ENCODE peak calls at places on chromosomes 5 and 9, in five cellular contexts. One of them, this sample, is unnamed.

GRCh38 chr5:150500905-150501304 is 7.0 kb upstream of the NDST1 start:
- DNase-seq in adrenal gland: no peak
- DNase-seq in MM.1S: no peak
- DNase-seq in tibial artery: no peak
- DNase-seq in stomach: no peak
- DNase-seq in this sample: no peak

GRCh38 chr5:54180616-54181015 is 129.8 kb downstream of the ARL15 start:
- DNase-seq in adrenal gland: no peak
- DNase-seq in MM.1S: no peak
- DNase-seq in tibial artery: no peak
- DNase-seq in stomach: no peak
- DNase-seq in this sample: no peak

GRCh38 chr9:129557192-129558036 is 63.5 kb downstream of the C9orf50 start:
- DNase-seq in adrenal gland: no peak
- DNase-seq in MM.1S: no peak
- DNase-seq in tibial artery: no peak
- DNase-seq in stomach: peak; percentile 47
- DNase-seq in this sample: no peak

GRCh38 chr5:72569423-72569939 is 62.3 kb upstream of the ZNF366 start:
- DNase-seq in adrenal gland: no peak
- DNase-seq in MM.1S: no peak
- DNase-seq in tibial artery: no peak
- DNase-seq in stomach: no peak
- DNase-seq in this sample: no peak

GRCh38 chr5:51387854-51388320 is 4.6 kb downstream of the ISL1 start:
- DNase-seq in adrenal gland: peak; percentile 62
- DNase-seq in MM.1S: no peak
- DNase-seq in tibial artery: no peak
- DNase-seq in stomach: peak; percentile 52
- DNase-seq in this sample: no peak

GRCh38 chr5:92907914-92908606 is 673.0 kb downstream of the NR2F1-AS1 start:
- DNase-seq in adrenal gland: no peak
- DNase-seq in MM.1S: peak; percentile 91
- DNase-seq in tibial artery: no peak
- DNase-seq in stomach: no peak
- DNase-seq in this sample: no peak

GRCh38 chr9:98975838-98976237 is 32.1 kb downstream of the COL15A1 start:
- DNase-seq in adrenal gland: no peak
- DNase-seq in MM.1S: no peak
- DNase-seq in tibial artery: no peak
- DNase-seq in stomach: no peak
- DNase-seq in this sample: no peak

GRCh38 chr5:68661237-68661636 is 432.6 kb upstream of the SLC30A5 start:
- DNase-seq in adrenal gland: no peak
- DNase-seq in MM.1S: no peak
- DNase-seq in tibial artery: no peak
- DNase-seq in stomach: peak; percentile 38
- DNase-seq in this sample: no peak

GRCh38 chr9:137551656-137552534 is at the start of gene MRPL41:
- DNase-seq in adrenal gland: peak; percentile 94
- DNase-seq in MM.1S: peak; percentile 93
- DNase-seq in tibial artery: peak; percentile 94
- DNase-seq in stomach: peak; percentile 95
- DNase-seq in this sample: no peak

GRCh38 chr5:181281077-181281983 is 20.4 kb upstream of the TRIM52 start:
- DNase-seq in adrenal gland: no peak
- DNase-seq in MM.1S: no peak
- DNase-seq in tibial artery: no peak
- DNase-seq in stomach: no peak
- DNase-seq in this sample: no peak
- H3K27ac ChIP-seq in adrenal gland: no peak overlapping the region
- H3K27ac ChIP-seq in MM.1S: no peak overlapping the region
- H3K27ac ChIP-seq in tibial artery: no peak overlapping the region
- H3K27ac ChIP-seq in stomach: no peak overlapping the region
- H3K27ac ChIP-seq in this sample: no peak overlapping the region

GRCh38 chr9:125752070-125752628 is 5.0 kb downstream of the PBX3 start:
- DNase-seq in adrenal gland: no peak
- DNase-seq in MM.1S: no peak
- DNase-seq in tibial artery: no peak
- DNase-seq in stomach: no peak
- DNase-seq in this sample: no peak
- H3K27ac ChIP-seq in adrenal gland: no peak overlapping the region
- H3K27ac ChIP-seq in MM.1S: no peak overlapping the region
- H3K27ac ChIP-seq in tibial artery: no peak overlapping the region
- H3K27ac ChIP-seq in stomach: no peak overlapping the region
- H3K27ac ChIP-seq in this sample: no peak overlapping the region

DNA sequence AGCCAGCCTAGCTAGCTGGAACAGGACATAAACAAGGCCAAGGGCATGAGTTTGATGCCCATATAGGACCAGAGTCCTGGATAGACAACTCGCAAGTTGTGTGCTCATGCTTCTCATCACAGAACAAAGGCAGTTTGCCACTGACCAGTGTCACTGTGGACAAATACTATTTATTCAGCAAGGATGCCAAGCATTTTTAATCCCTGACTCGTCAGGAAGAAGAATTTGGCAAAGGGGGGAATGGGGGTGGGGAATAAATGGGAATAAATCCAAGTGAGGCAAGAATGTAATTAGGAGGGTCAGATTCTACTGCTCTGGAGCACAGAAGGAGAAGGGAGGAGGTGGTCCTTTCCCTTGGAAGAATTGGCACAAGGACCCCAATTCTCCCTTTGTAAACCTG is 46.8 kb upstream of the ANKRD55 start:
- DNase-seq in adrenal gland: peak; percentile 68
- DNase-seq in MM.1S: no peak
- DNase-seq in tibial artery: no peak
- DNase-seq in stomach: no peak
- DNase-seq in this sample: no peak
- H3K27ac ChIP-seq in adrenal gland: peak overlapping the region; percentile 29
- H3K27ac ChIP-seq in MM.1S: no peak overlapping the region
- H3K27ac ChIP-seq in tibial artery: no peak overlapping the region
- H3K27ac ChIP-seq in stomach: no peak overlapping the region
- H3K27ac ChIP-seq in this sample: no peak overlapping the region

GRCh38 chr5:14185336-14186131 is 42.4 kb downstream of the TRIO start:
- DNase-seq in adrenal gland: no peak
- DNase-seq in MM.1S: no peak
- DNase-seq in tibial artery: no peak
- DNase-seq in stomach: no peak
- DNase-seq in this sample: no peak
- H3K27ac ChIP-seq in adrenal gland: peak overlapping the region; percentile 82
- H3K27ac ChIP-seq in MM.1S: no peak overlapping the region
- H3K27ac ChIP-seq in tibial artery: peak overlapping the region; percentile 89
- H3K27ac ChIP-seq in stomach: peak overlapping the region; percentile 84
- H3K27ac ChIP-seq in this sample: peak overlapping the region; percentile 93